ENCODE peak calls at places on chromosomes 11 and 22, in seven cellular contexts. G is DND-41, K is HEK293T, A is NCI-H1092 treated with DMSO at 0.1 percent for 48 hours, O is activated T-cell treated with anti-CD3 and anti-CD28 coated beads for 1 hour, Z is anterior cingulate cortex, T is lower lobe of right lung. E is an unnamed sample.

GRCh38 chr11:128052912-128053641 is 534.3 kb downstream of the ETS1 start:
- DNase-seq in K (no peak), T (no peak), O (no peak), G (no peak), A (no peak), Z (no peak), E (no peak)

GRCh38 chr22:36397081-36397766 is 9.5 kb upstream of the MYH9 start:
- DNase-seq in O (no peak), T (peak; percentile 46), K (no peak), G (no peak), Z (no peak), A (no peak), E (no peak)

GRCh38 chr22:36743011-36743410 is 32.9 kb downstream of the IFT27 start:
- DNase-seq in G (no peak), K (no peak), T (no peak), Z (no peak), A (no peak), O (no peak), E (no peak)

GRCh38 chr22:20437253-20438065 is at the start of gene SCARF2:
- DNase-seq in T (peak; percentile 55), G (no peak), A (no peak), K (peak; percentile 87), O (no peak), Z (no peak), E (no peak)

GRCh38 chr11:84291996-84292395 is 1005.8 kb upstream of the CCDC90B start:
- DNase-seq in A (no peak), T (no peak), Z (no peak), G (no peak), K (no peak), O (no peak), E (no peak)

GRCh38 chr22:45208993-45209838 is 31.5 kb downstream of the KIAA0930 start:
- DNase-seq in T (no peak), Z (peak; percentile 85), G (peak; percentile 42), O (peak; percentile 6), K (peak; percentile 54), A (no peak), E (peak; percentile 57)

GRCh38 chr22:49326558-49326957 is 501.1 kb downstream of the BRD1 start:
- DNase-seq in K (no peak), A (no peak), O (no peak), T (peak; percentile 9), Z (no peak), G (no peak), E (no peak)

GRCh38 chr11:60994450-60995135 is 23.1 kb downstream of the CD6 start:
- DNase-seq in O (no peak), G (no peak), Z (no peak), A (no peak), T (no peak), K (no peak), E (no peak)

GRCh38 chr22:19761022-19761499 is 483 bp downstream of the TBX1 start:
- DNase-seq in K (peak; percentile 46), G (no peak), Z (no peak), T (no peak), O (no peak), A (no peak), E (no peak)

GRCh38 chr11:113249786-113250185 is 64.6 kb upstream of the TTC12 start:
- DNase-seq in A (no peak), Z (no peak), K (no peak), G (no peak), O (no peak), T (no peak), E (no peak)

GRCh38 chr22:31339148-31339832 is 6.9 kb downstream of the PATZ1 start:
- DNase-seq in G (no peak), T (no peak), Z (no peak), K (no peak), O (no peak), A (no peak), E (no peak)

E was measured in cerebellar cortex.